ENCODE peak calls at places on chromosomes 2 and 18, in seven cellular contexts. P is KG1; U is activated CD4-positive, alpha-beta memory T cell treated with anti-CD3 and anti-CD28 coated beads for 36 hours; D is SW480; E is stimulated activated CD4-positive, alpha-beta T cell treated with anti-CD3 and anti-CD28 coated beads, TNF-alpha, amount 100 ng/mL, for 48 hours; Y is NCI-H1092; N is T follicular helper cell. I is an unnamed sample.

GRCh38 chr2:84077504-84077903 is 381.6 kb downstream of the SUCLG1 start:
- DNase-seq in P (peak; percentile 1), U (no peak), D (peak; percentile 36), E (no peak), Y (no peak), N (no peak), I (peak; percentile 14)

GRCh38 chr2:109375131-109375561 is 238.6 kb downstream of the SEPTIN10 start:
- DNase-seq in P (no peak), U (no peak), D (no peak), E (no peak), Y (no peak), N (no peak), I (no peak)

GRCh38 chr18:10053861-10054260 is 140.0 kb downstream of the VAPA start:
- DNase-seq in P (no peak), U (no peak), D (no peak), E (no peak), Y (no peak), N (no peak), I (no peak)

GRCh38 chr2:163828760-163829159 is 93.0 kb upstream of the FIGN start:
- DNase-seq in P (no peak), U (no peak), D (no peak), E (no peak), Y (no peak), N (no peak), I (no peak)

GRCh38 chr2:18971628-18972027 is 382.3 kb upstream of the NT5C1B start:
- DNase-seq in P (no peak), U (no peak), D (peak; percentile 11), E (no peak), Y (no peak), N (no peak), I (no peak)

GRCh38 chr2:186891219-186891621 is 42.2 kb upstream of the ZSWIM2 start:
- DNase-seq in P (no peak), U (no peak), D (no peak), E (no peak), Y (no peak), N (no peak), I (no peak)

GRCh38 chr2:26174691-26175181 is 1.8 kb downstream of the GAREM2 start:
- DNase-seq in P (no peak), U (no peak), D (no peak), E (no peak), Y (no peak), N (no peak), I (no peak)

GRCh38 chr2:18047896-18048657 is 169.6 kb downstream of the KCNS3 start:
- DNase-seq in P (no peak), U (no peak), D (peak; percentile 52), E (no peak), Y (no peak), N (no peak), I (no peak)

GRCh38 chr18:37729715-37730114 is 164.1 kb upstream of the CELF4 start:
- DNase-seq in P (no peak), U (no peak), D (no peak), E (no peak), Y (no peak), N (no peak), I (no peak)